ENCODE peak calls at places on chromosomes 16 and 17, in nine cellular contexts. One of them, this sample, is unnamed.

GRCh38 chr17:71296005-71296404 is 824.8 kb upstream of the SOX9 start:
- DNase-seq in stimulated activated CD8-positive, alpha-beta memory T cell treated with anti-CD3 and anti-CD28 coated beads, Interleukin-7, amount 100 ng/mL, for 24 hours: no peak
- DNase-seq in C1 segment of cervical spinal cord: no peak
- DNase-seq in T-cell: no peak
- DNase-seq in KG1: no peak
- DNase-seq in stimulated activated CD4-positive, alpha-beta T cell treated with anti-CD3 and anti-CD28 coated beads, Interleukin-15, amount 100 ng/mL, for 24 hours: no peak
- DNase-seq in fibroblast of pulmonary artery: no peak
- DNase-seq in astrocyte of the cerebellum: no peak
- DNase-seq in NCI-H1417: no peak
- DNase-seq in this sample: no peak

GRCh38 chr16:85227262-85227923 is 115.1 kb upstream of the CIBAR2 start:
- DNase-seq in KG1: no peak
- DNase-seq in astrocyte of the cerebellum: peak
- DNase-seq in stimulated activated CD4-positive, alpha-beta T cell treated with anti-CD3 and anti-CD28 coated beads, Interleukin-15, amount 100 ng/mL, for 24 hours: no peak
- DNase-seq in stimulated activated CD8-positive, alpha-beta memory T cell treated with anti-CD3 and anti-CD28 coated beads, Interleukin-7, amount 100 ng/mL, for 24 hours: no peak
- DNase-seq in fibroblast of pulmonary artery: no peak
- DNase-seq in T-cell: no peak
- DNase-seq in NCI-H1417: no peak
- DNase-seq in C1 segment of cervical spinal cord: no peak
- DNase-seq in this sample: peak

GRCh38 chr17:75468311-75468754 is 11.9 kb downstream of the TMEM94 start:
- DNase-seq in stimulated activated CD4-positive, alpha-beta T cell treated with anti-CD3 and anti-CD28 coated beads, Interleukin-15, amount 100 ng/mL, for 24 hours: no peak
- DNase-seq in NCI-H1417: no peak
- DNase-seq in astrocyte of the cerebellum: no peak
- DNase-seq in T-cell: no peak
- DNase-seq in stimulated activated CD8-positive, alpha-beta memory T cell treated with anti-CD3 and anti-CD28 coated beads, Interleukin-7, amount 100 ng/mL, for 24 hours: no peak
- DNase-seq in fibroblast of pulmonary artery: no peak
- DNase-seq in KG1: no peak
- DNase-seq in C1 segment of cervical spinal cord: no peak
- DNase-seq in this sample: no peak

GRCh38 chr16:56793504-56793903 is 63.6 kb downstream of the NUP93 start:
- DNase-seq in C1 segment of cervical spinal cord: no peak
- DNase-seq in astrocyte of the cerebellum: peak
- DNase-seq in NCI-H1417: no peak
- DNase-seq in T-cell: no peak
- DNase-seq in stimulated activated CD4-positive, alpha-beta T cell treated with anti-CD3 and anti-CD28 coated beads, Interleukin-15, amount 100 ng/mL, for 24 hours: no peak
- DNase-seq in stimulated activated CD8-positive, alpha-beta memory T cell treated with anti-CD3 and anti-CD28 coated beads, Interleukin-7, amount 100 ng/mL, for 24 hours: no peak
- DNase-seq in KG1: no peak
- DNase-seq in fibroblast of pulmonary artery: peak
- DNase-seq in this sample: no peak

GRCh38 chr17:82495844-82496528 is 23.5 kb upstream of the FOXK2 start:
- DNase-seq in fibroblast of pulmonary artery: no peak
- DNase-seq in T-cell: no peak
- DNase-seq in astrocyte of the cerebellum: no peak
- DNase-seq in stimulated activated CD4-positive, alpha-beta T cell treated with anti-CD3 and anti-CD28 coated beads, Interleukin-15, amount 100 ng/mL, for 24 hours: no peak
- DNase-seq in stimulated activated CD8-positive, alpha-beta memory T cell treated with anti-CD3 and anti-CD28 coated beads, Interleukin-7, amount 100 ng/mL, for 24 hours: no peak
- DNase-seq in NCI-H1417: peak
- DNase-seq in KG1: no peak
- DNase-seq in C1 segment of cervical spinal cord: no peak
- DNase-seq in this sample: no peak

GRCh38 chr16:77945126-77945525 is 77.2 kb upstream of the CLEC3A start:
- DNase-seq in stimulated activated CD4-positive, alpha-beta T cell treated with anti-CD3 and anti-CD28 coated beads, Interleukin-15, amount 100 ng/mL, for 24 hours: no peak
- DNase-seq in C1 segment of cervical spinal cord: no peak
- DNase-seq in stimulated activated CD8-positive, alpha-beta memory T cell treated with anti-CD3 and anti-CD28 coated beads, Interleukin-7, amount 100 ng/mL, for 24 hours: no peak
- DNase-seq in T-cell: no peak
- DNase-seq in astrocyte of the cerebellum: no peak
- DNase-seq in KG1: no peak
- DNase-seq in fibroblast of pulmonary artery: no peak
- DNase-seq in NCI-H1417: no peak
- DNase-seq in this sample: no peak

GRCh38 chr16:85522517-85522841 is 90.6 kb upstream of the GSE1 start:
- DNase-seq in fibroblast of pulmonary artery: no peak
- DNase-seq in KG1: no peak
- DNase-seq in stimulated activated CD4-positive, alpha-beta T cell treated with anti-CD3 and anti-CD28 coated beads, Interleukin-15, amount 100 ng/mL, for 24 hours: no peak
- DNase-seq in C1 segment of cervical spinal cord: no peak
- DNase-seq in T-cell: no peak
- DNase-seq in astrocyte of the cerebellum: no peak
- DNase-seq in NCI-H1417: no peak
- DNase-seq in stimulated activated CD8-positive, alpha-beta memory T cell treated with anti-CD3 and anti-CD28 coated beads, Interleukin-7, amount 100 ng/mL, for 24 hours: no peak
- DNase-seq in this sample: no peak

GRCh38 chr16:1308036-1308976 is 1.1 kb upstream of the UBE2I start:
- DNase-seq in stimulated activated CD4-positive, alpha-beta T cell treated with anti-CD3 and anti-CD28 coated beads, Interleukin-15, amount 100 ng/mL, for 24 hours: no peak
- DNase-seq in KG1: no peak
- DNase-seq in NCI-H1417: no peak
- DNase-seq in astrocyte of the cerebellum: peak
- DNase-seq in T-cell: peak
- DNase-seq in C1 segment of cervical spinal cord: no peak
- DNase-seq in fibroblast of pulmonary artery: peak
- DNase-seq in stimulated activated CD8-positive, alpha-beta memory T cell treated with anti-CD3 and anti-CD28 coated beads, Interleukin-7, amount 100 ng/mL, for 24 hours: no peak
- DNase-seq in this sample: no peak

GRCh38 chr16:11499295-11500089 is 87.2 kb downstream of the LITAF start:
- DNase-seq in fibroblast of pulmonary artery: no peak
- DNase-seq in C1 segment of cervical spinal cord: no peak
- DNase-seq in T-cell: no peak
- DNase-seq in NCI-H1417: peak
- DNase-seq in stimulated activated CD8-positive, alpha-beta memory T cell treated with anti-CD3 and anti-CD28 coated beads, Interleukin-7, amount 100 ng/mL, for 24 hours: no peak
- DNase-seq in astrocyte of the cerebellum: no peak
- DNase-seq in KG1: no peak
- DNase-seq in stimulated activated CD4-positive, alpha-beta T cell treated with anti-CD3 and anti-CD28 coated beads, Interleukin-15, amount 100 ng/mL, for 24 hours: no peak
- DNase-seq in this sample: no peak